ENCODE peak calls at places on chromosomes 13 and 19, in nine cellular contexts. Y is suprapubic skin; E is midbrain; F is AG10803; A is iris pigment epithelial cell; U is SK-N-DZ; B is effector memory CD4-positive, alpha-beta T cell; H is hepatic stellate cell; R is HFF-Myc. V is an unnamed sample.

GRCh38 chr13:42001580-42001979 is 40.7 kb upstream of the VWA8 start:
- DNase-seq in R (peak; percentile 4), U (peak; percentile 13), H (peak; percentile 75), B (no peak), F (peak; percentile 75), A (peak; percentile 94), Y (no peak), E (no peak), V (no peak)

GRCh38 chr19:1172353-1173159 is 1.5 kb downstream of the SBNO2 start:
- DNase-seq in B (no peak), H (peak; percentile 78), F (peak; percentile 67), A (peak; percentile 39), Y (peak; percentile 85), E (no peak), R (no peak), U (no peak), V (no peak)

GRCh38 chr13:80217614-80218456 is 123.1 kb downstream of the SPRY2 start:
- DNase-seq in E (no peak), Y (no peak), U (no peak), H (no peak), R (no peak), B (no peak), F (no peak), A (peak; percentile 86), V (no peak)

GRCh38 chr13:101474419-101474957 is 22.0 kb downstream of the ITGBL1 start:
- DNase-seq in E (peak; percentile 84), H (no peak), U (peak; percentile 68), R (peak; percentile 69), Y (no peak), F (peak; percentile 91), B (no peak), A (peak; percentile 84), V (no peak)

GRCh38 chr13:79349011-79349410 is 57.0 kb downstream of the RBM26 start:
- DNase-seq in A (no peak), H (no peak), R (no peak), Y (no peak), U (no peak), F (peak; percentile 20), E (no peak), B (no peak), V (no peak)

GRCh38 chr19:48819366-48819816 is 8.6 kb upstream of the BCAT2 start:
- DNase-seq in R (peak; percentile 90), U (no peak), B (no peak), A (peak; percentile 83), Y (peak; percentile 96), H (no peak), F (peak; percentile 97), E (peak; percentile 50), V (no peak)

GRCh38 chr13:32253911-32254399 is 61.2 kb downstream of the ZAR1L start:
- DNase-seq in H (no peak), U (no peak), A (no peak), B (no peak), E (no peak), Y (no peak), F (no peak), R (no peak), V (no peak)

GRCh38 chr19:6071103-6071485 is 39.2 kb downstream of the RFX2 start:
- DNase-seq in F (peak; percentile 97), B (no peak), R (no peak), A (peak; percentile 51), Y (peak; percentile 61), H (peak; percentile 80), E (no peak), U (no peak), V (no peak)

GRCh38 chr19:40717325-40717879 is 490 bp downstream of the ITPKC start:
- DNase-seq in B (no peak), A (peak; percentile 64), Y (peak; percentile 85), R (no peak), U (no peak), E (no peak), H (no peak), F (no peak), V (no peak)

GRCh38 chr19:41521860-41522555 is 54.0 kb upstream of the CEACAM21 start:
- DNase-seq in Y (no peak), R (no peak), U (no peak), B (peak; percentile 19), E (no peak), A (no peak), H (no peak), F (no peak), V (peak; percentile 21)

GRCh38 chr13:97134364-97135095 is 87.6 kb upstream of the MBNL2 start:
- DNase-seq in Y (no peak), A (peak; percentile 87), H (no peak), B (no peak), F (no peak), E (no peak), R (no peak), U (no peak), V (no peak)

GRCh38 chr13:97333983-97334382 is 100.0 kb upstream of the RAP2A start:
- DNase-seq in Y (no peak), E (no peak), R (no peak), B (no peak), U (no peak), F (no peak), A (no peak), H (no peak), V (no peak)

GRCh38 chr13:36533806-36534205 is 101.5 kb downstream of the CCNA1 start:
- DNase-seq in E (no peak), A (no peak), B (no peak), F (no peak), Y (no peak), H (no peak), R (no peak), U (no peak), V (no peak)

GRCh38 chr19:7292950-7293794 is 1.0 kb downstream of the INSR start:
- DNase-seq in B (no peak), F (no peak), E (peak; percentile 13), H (no peak), U (no peak), Y (peak; percentile 71), A (no peak), R (no peak), V (no peak)

GRCh38 chr19:2678043-2678671 is 24.3 kb downstream of the GNG7 start:
- DNase-seq in E (no peak), U (no peak), R (no peak), Y (no peak), F (no peak), H (no peak), A (no peak), B (no peak), V (no peak)

GRCh38 chr13:24271611-24272451 is 37.5 kb upstream of the C1QTNF9 start:
- DNase-seq in H (peak; percentile 83), B (peak; percentile 54), Y (no peak), A (peak; percentile 87), E (peak; percentile 84), U (peak; percentile 12), R (no peak), F (peak; percentile 77), V (peak; percentile 32)

GRCh38 chr13:114148521-114148855 is 16.1 kb upstream of the RASA3 start:
- DNase-seq in Y (no peak), U (no peak), R (no peak), F (no peak), H (no peak), A (no peak), E (no peak), B (peak; percentile 86), V (no peak)

GRCh38 chr13:45941261-45941660 is 89.7 kb upstream of the SIAH3 start:
- DNase-seq in E (no peak), F (no peak), H (no peak), Y (no peak), A (no peak), R (no peak), U (peak; percentile 37), B (no peak), V (no peak)

GRCh38 chr13:40273173-40274000 is 393.1 kb downstream of the FOXO1 start:
- DNase-seq in R (no peak), Y (no peak), B (no peak), F (no peak), A (no peak), U (no peak), E (peak; percentile 77), H (no peak), V (no peak)

GRCh38 chr19:50326101-50326664 is 3.0 kb downstream of the KCNC3 start:
- DNase-seq in A (no peak), B (no peak), R (no peak), H (no peak), U (no peak), F (no peak), E (no peak), Y (no peak), V (no peak)

GRCh38 chr19:47026889-47027288 is 7.3 kb downstream of the NPAS1 start:
- DNase-seq in F (no peak), U (no peak), H (no peak), R (no peak), Y (no peak), B (no peak), E (no peak), A (no peak), V (no peak)

GRCh38 chr19:19544257-19545127 is 6.4 kb downstream of the CILP2 start:
- DNase-seq in U (no peak), E (no peak), B (no peak), F (no peak), A (no peak), H (no peak), R (no peak), Y (no peak), V (no peak)

GRCh38 chr19:34841780-34842179 is 68.8 kb upstream of the ZNF599 start:
- DNase-seq in H (no peak), E (no peak), Y (no peak), A (no peak), F (no peak), B (no peak), R (no peak), U (no peak), V (no peak)

GRCh38 chr13:37747071-37747612 is 122.4 kb downstream of the TRPC4 start:
- DNase-seq in H (peak; percentile 25), R (peak; percentile 63), A (peak; percentile 89), U (no peak), E (no peak), Y (no peak), B (no peak), F (peak; percentile 62), V (no peak)

GRCh38 chr13:92103673-92104296 is 705.4 kb downstream of the GPC5 start:
- DNase-seq in U (no peak), F (no peak), E (no peak), A (peak; percentile 17), H (peak; percentile 2), Y (no peak), B (no peak), R (no peak), V (peak; percentile 47)

GRCh38 chr13:94559201-94559795 is 36.7 kb downstream of the TGDS start:
- DNase-seq in E (no peak), A (no peak), F (no peak), R (no peak), U (no peak), Y (no peak), H (no peak), B (no peak), V (no peak)

GRCh38 chr13:77599351-77599750 is 63.8 kb downstream of the SCEL start:
- DNase-seq in A (no peak), R (no peak), F (no peak), B (no peak), U (no peak), E (no peak), H (no peak), Y (no peak), V (no peak)

GRCh38 chr19:51131780-51132680 is 7.3 kb downstream of the SIGLEC9 start:
- DNase-seq in U (no peak), E (peak; percentile 32), F (peak; percentile 65), A (peak; percentile 68), Y (peak; percentile 78), R (peak; percentile 21), B (no peak), H (peak; percentile 66), V (no peak)

GRCh38 chr19:3669134-3669436 is 31.2 kb downstream of the PIP5K1C start:
- DNase-seq in A (no peak), R (no peak), U (no peak), E (no peak), B (no peak), Y (no peak), H (no peak), F (no peak), V (no peak)

V was measured in HEK293T.